ENCODE peak calls at places on chromosomes 13 and 19, in ten cellular contexts. D is lower lobe of right lung; N is sciatic nerve; M is stimulated activated CD8-positive, alpha-beta memory T cell treated with anti-CD3 and anti-CD28 coated beads, Interleukin-7, amount 100 ng/mL, for 4 hours; P is RCC 7860; H is HT1080; U is effector memory CD4-positive, alpha-beta T cell; T is HCEC 1CT; F is GOT3; O is stimulated activated CD4-positive, alpha-beta T cell treated with anti-CD3 and anti-CD28 coated beads, Interleukin-4, amount 100 ng/mL, for 48 hours. V is an unnamed sample.

GRCh38 chr13:109249780-109250528 is 536.4 kb downstream of the IRS2 start:
- DNase-seq in P (peak), U (no peak), O (no peak), F (no peak), T (no peak), D (no peak), H (peak), N (no peak), M (no peak), V (no peak)

GRCh38 chr13:47334173-47334572 is 437.3 kb upstream of the HTR2A start:
- DNase-seq in T (peak), M (no peak), N (no peak), P (no peak), D (no peak), F (no peak), U (no peak), H (peak), O (no peak), V (no peak)

GRCh38 chr19:39805120-39805519 is 26.5 kb downstream of the LEUTX start:
- DNase-seq in U (no peak), N (no peak), D (no peak), M (no peak), H (peak), T (no peak), P (no peak), O (no peak), F (no peak), V (no peak)

GRCh38 chr13:76708138-76708537 is 178.1 kb downstream of the KCTD12 start:
- DNase-seq in H (no peak), M (no peak), P (no peak), O (no peak), U (no peak), F (no peak), D (no peak), T (no peak), N (no peak), V (no peak)

GRCh38 chr13:37651891-37652290 is 53.3 kb upstream of the POSTN start:
- DNase-seq in D (no peak), P (peak), N (no peak), F (no peak), U (no peak), O (no peak), T (peak), H (peak), M (no peak), V (no peak)

GRCh38 chr13:99357149-99357596 is 50.0 kb upstream of the GPR183 start:
- DNase-seq in O (no peak), F (no peak), D (no peak), U (peak), N (no peak), M (peak), T (peak), P (no peak), H (peak), V (no peak)

GRCh38 chr19:18685597-18686164 is 2.2 kb downstream of the CRTC1 start:
- DNase-seq in F (no peak), T (no peak), U (no peak), M (no peak), D (no peak), P (no peak), O (no peak), H (no peak), N (no peak), V (no peak)

GRCh38 chr19:8320564-8321066 is 560 bp downstream of the NDUFA7 start:
- DNase-seq in F (no peak), D (no peak), O (no peak), P (no peak), U (no peak), H (no peak), T (no peak), N (no peak), M (no peak), V (no peak)

GRCh38 chr19:898663-899062 is 5.4 kb downstream of the RNU6-9 start:
- DNase-seq in N (no peak), P (no peak), H (no peak), M (no peak), O (no peak), D (no peak), U (no peak), T (no peak), F (no peak), V (no peak)

GRCh38 chr13:39835253-39835652 is 179.8 kb downstream of the COG6 start:
- DNase-seq in T (no peak), N (no peak), M (no peak), D (no peak), P (peak), H (no peak), O (no peak), U (no peak), F (no peak), V (no peak)

GRCh38 chr19:48745208-48745995 is 1.3 kb downstream of the IZUMO1 start:
- DNase-seq in N (no peak), P (peak), O (peak), F (no peak), M (peak), H (peak), U (peak), D (no peak), T (peak), V (peak)

V was measured in NCI-H2029 treated with DMSO at 0.1 percent for 48 hours.